ENCODE peak calls at places on chromosomes 6 and 20, in nine cellular contexts. E, L, D, K, P, H, G, N and T are unnamed samples.

GRCh38 chr6:42112351-42112750 is 30.1 kb downstream of the C6orf132 start:
- DNase-seq in E (no peak), L (no peak), D (no peak), K (no peak), P (no peak), H (no peak), G (no peak), N (no peak), T (no peak)

GRCh38 chr20:48266571-48266970 is 481.3 kb upstream of the SULF2 start:
- DNase-seq in E (no peak), L (no peak), D (no peak), K (no peak), P (no peak), H (no peak), G (no peak), N (no peak), T (no peak)

GRCh38 chr6:43913388-43914271 is 143.6 kb downstream of the VEGFA start:
- DNase-seq in E (no peak), L (no peak), D (no peak), K (no peak), P (no peak), H (no peak), G (no peak), N (no peak), T (no peak)

GRCh38 chr20:35302421-35303335 is 10.5 kb upstream of the FAM83C start:
- DNase-seq in E (no peak), L (no peak), D (no peak), K (peak), P (no peak), H (no peak), G (no peak), N (no peak), T (no peak)

GRCh38 chr20:43409041-43409913 is 48.4 kb upstream of the SRSF6 start:
- DNase-seq in E (no peak), L (peak), D (no peak), K (peak), P (no peak), H (no peak), G (no peak), N (no peak), T (no peak)

GRCh38 chr20:47998736-47999135 is 213.5 kb upstream of the SULF2 start:
- DNase-seq in E (no peak), L (peak), D (no peak), K (peak), P (no peak), H (no peak), G (no peak), N (no peak), T (no peak)

GRCh38 chr6:2719053-2719375 is 31.7 kb downstream of the MYLK4 start:
- DNase-seq in E (no peak), L (no peak), D (no peak), K (no peak), P (no peak), H (no peak), G (no peak), N (no peak), T (no peak)

GRCh38 chr6:157823523-157824370 is 701 bp downstream of the SNX9 start:
- DNase-seq in E (peak), L (peak), D (no peak), K (peak), P (no peak), H (no peak), G (peak), N (peak), T (no peak)

GRCh38 chr6:165611294-165611693 is 51.7 kb downstream of the PDE10A start:
- DNase-seq in E (no peak), L (no peak), D (no peak), K (peak), P (no peak), H (no peak), G (no peak), N (no peak), T (no peak)

GRCh38 chr6:136751991-136752390 is 40.3 kb downstream of the MAP3K5 start:
- DNase-seq in E (no peak), L (no peak), D (no peak), K (no peak), P (no peak), H (no peak), G (no peak), N (no peak), T (no peak)

GRCh38 chr20:35145141-35145564 is 2.0 kb downstream of the EDEM2 start:
- DNase-seq in E (no peak), L (peak), D (no peak), K (peak), P (no peak), H (no peak), G (no peak), N (no peak), T (peak)

GRCh38 chr20:53157443-53158408 is 185.6 kb downstream of the TSHZ2 start:
- DNase-seq in E (no peak), L (peak), D (peak), K (peak), P (no peak), H (no peak), G (no peak), N (peak), T (peak)

GRCh38 chr6:26351544-26351953 is 13.4 kb upstream of the BTN3A2 start:
- DNase-seq in E (no peak), L (no peak), D (no peak), K (peak), P (no peak), H (no peak), G (no peak), N (no peak), T (no peak)

GRCh38 chr6:17417817-17418216 is 24.4 kb downstream of the CAP2 start:
- DNase-seq in E (no peak), L (peak), D (no peak), K (peak), P (no peak), H (no peak), G (no peak), N (no peak), T (no peak)

GRCh38 chr20:48294196-48294595 is 508.9 kb upstream of the SULF2 start:
- DNase-seq in E (no peak), L (no peak), D (no peak), K (peak), P (no peak), H (no peak), G (no peak), N (no peak), T (no peak)

GRCh38 chr20:4942336-4942735 is 59.0 kb downstream of the SLC23A2 start:
- DNase-seq in E (no peak), L (no peak), D (no peak), K (no peak), P (no peak), H (no peak), G (no peak), N (no peak), T (no peak)

GRCh38 chr20:49517509-49518100 is 35.1 kb upstream of the KCNB1 start:
- DNase-seq in E (no peak), L (no peak), D (no peak), K (no peak), P (no peak), H (no peak), G (no peak), N (no peak), T (no peak)

GRCh38 chr6:159973951-159974350 is 5.1 kb downstream of the IGF2R start:
- DNase-seq in E (no peak), L (no peak), D (peak), K (no peak), P (no peak), H (no peak), G (no peak), N (no peak), T (no peak)

GRCh38 chr6:129320892-129321291 is 389.1 kb downstream of the ARHGAP18 start:
- DNase-seq in E (no peak), L (no peak), D (no peak), K (no peak), P (no peak), H (no peak), G (no peak), N (no peak), T (no peak)

GRCh38 chr6:18551228-18551627 is 164.1 kb downstream of the RNF144B start:
- DNase-seq in E (no peak), L (no peak), D (no peak), K (peak), P (no peak), H (no peak), G (no peak), N (no peak), T (no peak)

GRCh38 chr6:10140824-10141223 is 274.1 kb downstream of the TFAP2A start:
- DNase-seq in E (no peak), L (no peak), D (no peak), K (peak), P (no peak), H (no peak), G (no peak), N (no peak), T (no peak)

GRCh38 chr6:21396313-21396712 is 197.2 kb upstream of the SOX4 start:
- DNase-seq in E (no peak), L (no peak), D (no peak), K (peak), P (no peak), H (no peak), G (no peak), N (no peak), T (no peak)

GRCh38 chr6:157490870-157491269 is 109.9 kb downstream of the ZDHHC14 start:
- DNase-seq in E (no peak), L (no peak), D (no peak), K (no peak), P (no peak), H (no peak), G (no peak), N (no peak), T (no peak)

GRCh38 chr6:38393986-38394385 is 245.7 kb downstream of the BTBD9 start:
- DNase-seq in E (no peak), L (no peak), D (no peak), K (no peak), P (no peak), H (no peak), G (no peak), N (no peak), T (no peak)

GRCh38 chr6:85677243-85677956 is 34.7 kb upstream of the SYNCRIP start:
- DNase-seq in E (no peak), L (no peak), D (no peak), K (peak), P (no peak), H (no peak), G (no peak), N (no peak), T (no peak)

GRCh38 chr6:119720160-119720559 is 370.6 kb upstream of the MAN1A1 start:
- DNase-seq in E (no peak), L (no peak), D (no peak), K (no peak), P (no peak), H (no peak), G (no peak), N (no peak), T (no peak)

GRCh38 chr20:32727663-32728062 is 15.6 kb downstream of the COMMD7 start:
- DNase-seq in E (no peak), L (no peak), D (no peak), K (peak), P (no peak), H (no peak), G (no peak), N (no peak), T (no peak)

GRCh38 chr20:41126719-41127118 is 10.6 kb upstream of the PLCG1 start:
- DNase-seq in E (no peak), L (no peak), D (no peak), K (no peak), P (no peak), H (no peak), G (no peak), N (no peak), T (no peak)

GRCh38 chr6:136927313-136927712 is 5.2 kb downstream of the SLC35D3 start:
- DNase-seq in E (no peak), L (peak), D (no peak), K (no peak), P (peak), H (no peak), G (no peak), N (no peak), T (no peak)

GRCh38 chr6:139583420-139583819 is 209.0 kb upstream of the CITED2 start:
- DNase-seq in E (no peak), L (no peak), D (no peak), K (no peak), P (no peak), H (no peak), G (no peak), N (no peak), T (no peak)

GRCh38 chr20:31716818-31717477 is 5.7 kb downstream of the BCL2L1 start:
- DNase-seq in E (no peak), L (no peak), D (no peak), K (no peak), P (no peak), H (no peak), G (no peak), N (no peak), T (no peak)

GRCh38 chr20:63067721-63068560 is 61.2 kb upstream of the BHLHE23 start:
- DNase-seq in E (no peak), L (no peak), D (no peak), K (no peak), P (no peak), H (no peak), G (no peak), N (no peak), T (no peak)

GRCh38 chr6:54291738-54292137 is 16.5 kb upstream of the TINAG start:
- DNase-seq in E (no peak), L (no peak), D (no peak), K (peak), P (no peak), H (no peak), G (no peak), N (no peak), T (no peak)

GRCh38 chr6:137883400-137883888 is 16.4 kb downstream of the TNFAIP3 start:
- DNase-seq in E (no peak), L (no peak), D (no peak), K (no peak), P (no peak), H (no peak), G (no peak), N (no peak), T (no peak)

GRCh38 chr20:48583801-48584200 is 244.0 kb downstream of the PREX1 start:
- DNase-seq in E (no peak), L (no peak), D (no peak), K (no peak), P (no peak), H (no peak), G (no peak), N (no peak), T (no peak)

GRCh38 chr6:49849121-49849907 is 17.0 kb downstream of the CRISP1 start:
- DNase-seq in E (no peak), L (no peak), D (no peak), K (peak), P (peak), H (no peak), G (no peak), N (no peak), T (peak)

GRCh38 chr6:12801141-12801540 is 84.6 kb downstream of the PHACTR1 start:
- DNase-seq in E (no peak), L (no peak), D (no peak), K (peak), P (no peak), H (no peak), G (no peak), N (no peak), T (no peak)